ENCODE peak calls at places on chromosomes 4 and X, in six cellular contexts. One of them, this sample, is unnamed.

GRCh38 chr4:128468485-128468989 is 180.9 kb upstream of the PGRMC2 start:
- DNase-seq in H1: no peak
- DNase-seq in foreskin fibroblast: peak; percentile 97
- DNase-seq in GM12865: no peak
- DNase-seq in sigmoid colon: peak; percentile 82
- DNase-seq in HCT116: no peak
- DNase-seq in this sample: peak; percentile 72

GRCh38 chrX:31099536-31100090 is 27.8 kb upstream of the FTHL17 start:
- DNase-seq in H1: no peak
- DNase-seq in foreskin fibroblast: no peak
- DNase-seq in GM12865: peak; percentile 75
- DNase-seq in sigmoid colon: no peak
- DNase-seq in HCT116: no peak
- DNase-seq in this sample: no peak

GRCh38 chr4:18847276-18847890 is 825.8 kb upstream of the LCORL start:
- DNase-seq in H1: no peak
- DNase-seq in foreskin fibroblast: no peak
- DNase-seq in GM12865: no peak
- DNase-seq in sigmoid colon: no peak
- DNase-seq in HCT116: no peak
- DNase-seq in this sample: no peak

GRCh38 chr4:6250235-6250983 is 19.2 kb upstream of the WFS1 start:
- DNase-seq in H1: no peak
- DNase-seq in foreskin fibroblast: peak; percentile 80
- DNase-seq in GM12865: peak; percentile 77
- DNase-seq in sigmoid colon: no peak
- DNase-seq in HCT116: peak; percentile 76
- DNase-seq in this sample: peak; percentile 7

GRCh38 chr4:109574443-109574850 is 14.4 kb downstream of the MCUB start:
- DNase-seq in H1: no peak
- DNase-seq in foreskin fibroblast: peak; percentile 47
- DNase-seq in GM12865: no peak
- DNase-seq in sigmoid colon: no peak
- DNase-seq in HCT116: no peak
- DNase-seq in this sample: no peak

GRCh38 chr4:122146652-122147051 is 5.5 kb upstream of the BLTP1 start:
- DNase-seq in H1: no peak
- DNase-seq in foreskin fibroblast: no peak
- DNase-seq in GM12865: no peak
- DNase-seq in sigmoid colon: no peak
- DNase-seq in HCT116: no peak
- DNase-seq in this sample: no peak

GRCh38 chrX:119459181-119459580 is 9.1 kb upstream of the SLC25A5 start:
- DNase-seq in H1: no peak
- DNase-seq in foreskin fibroblast: peak; percentile 49
- DNase-seq in GM12865: no peak
- DNase-seq in sigmoid colon: no peak
- DNase-seq in HCT116: no peak
- DNase-seq in this sample: no peak

GRCh38 chrX:80138938-80139337 is 124.4 kb downstream of the TBX22 start:
- DNase-seq in H1: no peak
- DNase-seq in foreskin fibroblast: no peak
- DNase-seq in GM12865: no peak
- DNase-seq in sigmoid colon: no peak
- DNase-seq in HCT116: no peak
- DNase-seq in this sample: no peak

GRCh38 chr4:156493858-156494257 is 477.7 kb downstream of the PDGFC start:
- DNase-seq in H1: no peak
- DNase-seq in foreskin fibroblast: peak; percentile 51
- DNase-seq in GM12865: no peak
- DNase-seq in sigmoid colon: no peak
- DNase-seq in HCT116: no peak
- DNase-seq in this sample: no peak

GRCh38 chr4:15396157-15396800 is 31.6 kb upstream of the C1QTNF7 start:
- DNase-seq in H1: peak; percentile 9
- DNase-seq in foreskin fibroblast: peak; percentile 68
- DNase-seq in GM12865: peak; percentile 69
- DNase-seq in sigmoid colon: no peak
- DNase-seq in HCT116: peak; percentile 34
- DNase-seq in this sample: no peak

GRCh38 chrX:68839771-68840170 is 10.9 kb downstream of the EFNB1 start:
- DNase-seq in H1: no peak
- DNase-seq in foreskin fibroblast: no peak
- DNase-seq in GM12865: no peak
- DNase-seq in sigmoid colon: peak; percentile 50
- DNase-seq in HCT116: no peak
- DNase-seq in this sample: no peak

GRCh38 chrX:1242901-1243402 is 25.7 kb upstream of the CSF2RA start:
- DNase-seq in H1: no peak
- DNase-seq in foreskin fibroblast: no peak
- DNase-seq in GM12865: peak; percentile 76
- DNase-seq in sigmoid colon: no peak
- DNase-seq in HCT116: no peak
- DNase-seq in this sample: peak; percentile 10

DNA sequence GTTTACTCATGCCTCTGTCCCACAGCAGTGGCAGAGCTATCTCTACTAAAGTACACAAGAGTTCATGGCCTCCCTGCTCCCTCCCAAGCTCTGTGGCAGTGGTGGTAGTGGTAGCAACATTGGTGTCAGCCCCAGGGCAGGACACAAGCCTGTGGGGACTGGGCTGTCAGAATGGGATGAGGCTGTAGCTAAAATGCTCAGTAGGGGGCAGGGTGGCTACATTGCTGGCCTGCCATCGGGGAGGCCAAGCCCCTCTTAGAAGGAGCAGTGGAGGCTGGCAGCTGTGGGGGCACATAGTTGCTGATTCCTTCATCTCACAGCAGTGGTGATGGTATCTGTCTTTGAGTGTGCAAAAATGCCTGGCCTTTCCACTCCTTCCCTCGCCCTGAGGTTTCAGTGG is 461.7 kb downstream of the PCDH18 start:
- DNase-seq in H1: no peak
- DNase-seq in foreskin fibroblast: no peak
- DNase-seq in GM12865: no peak
- DNase-seq in sigmoid colon: peak; percentile 34
- DNase-seq in HCT116: no peak
- DNase-seq in this sample: no peak
- TF ChIP-seq CTCF in H1: peak; percentile 51
- TF ChIP-seq CTCF in foreskin fibroblast: no peak
- TF ChIP-seq CTCF in GM12865: no peak
- TF ChIP-seq CTCF in sigmoid colon: no peak
- TF ChIP-seq CTCF in HCT116: no peak
- TF ChIP-seq CTCF in this sample: no peak

DNA sequence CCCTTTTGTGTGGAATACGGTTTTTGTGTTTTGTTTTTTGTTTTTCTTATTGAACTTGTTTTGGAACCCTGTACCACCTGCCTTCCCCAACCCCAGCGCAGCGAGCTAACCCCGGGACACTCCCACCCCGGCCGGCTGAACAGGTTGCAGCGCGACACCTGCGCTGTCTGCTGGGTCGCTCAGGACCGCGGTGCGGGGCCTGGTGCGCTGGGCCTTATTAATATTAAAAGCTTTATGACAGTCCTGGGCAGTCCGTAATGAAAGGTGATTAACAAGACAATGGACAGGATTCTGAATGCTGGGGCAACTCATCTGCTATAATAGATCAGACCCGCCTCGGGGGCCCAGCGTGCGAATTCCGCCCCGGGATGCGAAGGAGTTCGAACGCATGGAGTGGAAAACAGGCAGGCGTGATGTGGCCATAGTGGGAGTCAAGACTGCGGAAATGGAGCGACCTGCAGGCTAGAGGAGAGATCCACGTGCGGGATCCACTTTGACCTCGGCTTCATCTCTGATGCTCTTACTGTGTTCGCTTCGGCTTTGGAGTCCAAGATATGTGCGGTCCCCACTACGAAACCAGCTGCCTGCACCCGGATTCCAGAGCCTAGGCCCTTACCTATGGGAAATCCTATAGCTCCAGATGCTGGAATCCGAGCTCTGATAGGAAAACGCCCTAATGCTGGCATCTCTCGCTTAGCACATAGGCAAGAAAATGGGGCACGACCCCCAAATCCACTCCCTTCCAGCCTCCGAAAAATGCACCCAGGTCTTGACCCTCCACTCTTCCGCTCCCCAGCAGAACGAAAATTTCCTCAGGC is 69.0 kb upstream of the TMEM33 start:
- DNase-seq in H1: no peak
- DNase-seq in foreskin fibroblast: no peak
- DNase-seq in GM12865: no peak
- DNase-seq in sigmoid colon: no peak
- DNase-seq in HCT116: no peak
- DNase-seq in this sample: no peak
- H3K4me3 ChIP-seq in H1: peak overlapping the region; percentile 51
- H3K4me3 ChIP-seq in foreskin fibroblast: no peak overlapping the region
- H3K4me3 ChIP-seq in GM12865: no peak overlapping the region
- H3K4me3 ChIP-seq in sigmoid colon: no peak overlapping the region
- H3K4me3 ChIP-seq in HCT116: no peak overlapping the region
- H3K4me3 ChIP-seq in this sample: no peak overlapping the region

GRCh38 chrX:50081282-50081955 is 119.4 kb downstream of the AKAP4 start:
- DNase-seq in H1: no peak
- DNase-seq in foreskin fibroblast: peak; percentile 43
- DNase-seq in GM12865: peak; percentile 29
- DNase-seq in sigmoid colon: no peak
- DNase-seq in HCT116: no peak
- DNase-seq in this sample: no peak
- TF ChIP-seq CTCF in H1: peak; percentile 56
- TF ChIP-seq CTCF in foreskin fibroblast: peak; percentile 27
- TF ChIP-seq CTCF in GM12865: peak; percentile 22
- TF ChIP-seq CTCF in sigmoid colon: no peak
- TF ChIP-seq CTCF in HCT116: peak; percentile 46
- TF ChIP-seq CTCF in this sample: peak; percentile 48

GRCh38 chrX:152988536-152989291 is 5.2 kb downstream of the PNMA5 start:
- DNase-seq in H1: no peak
- DNase-seq in foreskin fibroblast: no peak
- DNase-seq in GM12865: peak; percentile 12
- DNase-seq in sigmoid colon: no peak
- DNase-seq in HCT116: no peak
- DNase-seq in this sample: no peak
- H3K4me3 ChIP-seq in H1: no peak overlapping the region
- H3K4me3 ChIP-seq in foreskin fibroblast: no peak overlapping the region
- H3K4me3 ChIP-seq in GM12865: no peak overlapping the region
- H3K4me3 ChIP-seq in sigmoid colon: no peak overlapping the region
- H3K4me3 ChIP-seq in HCT116: no peak overlapping the region
- H3K4me3 ChIP-seq in this sample: no peak overlapping the region